ENCODE peak calls at places on chromosomes 16 and 17, in five cellular contexts. One of them, this sample, is unnamed.

GRCh38 chr17:45812102-45812501 is 28.0 kb downstream of the CRHR1 start:
- DNase-seq in BE2C: no peak
- DNase-seq in NCI-H226: no peak
- DNase-seq in stimulated activated CD8-positive, alpha-beta memory T cell treated with anti-CD3 and anti-CD28 coated beads, Interleukin-4, amount 100 ng/mL, for 48 hours: no peak
- DNase-seq in tibial artery: no peak
- DNase-seq in this sample: no peak

GRCh38 chr17:50127661-50128361 is 2.1 kb downstream of the SAMD14 start:
- DNase-seq in stimulated activated CD8-positive, alpha-beta memory T cell treated with anti-CD3 and anti-CD28 coated beads, Interleukin-4, amount 100 ng/mL, for 48 hours: no peak
- DNase-seq in BE2C: no peak
- DNase-seq in NCI-H226: no peak
- DNase-seq in tibial artery: no peak
- DNase-seq in this sample: no peak

GRCh38 chr17:34980681-34981537 is 597 bp downstream of the LIG3 start:
- DNase-seq in tibial artery: peak; percentile 75
- DNase-seq in stimulated activated CD8-positive, alpha-beta memory T cell treated with anti-CD3 and anti-CD28 coated beads, Interleukin-4, amount 100 ng/mL, for 48 hours: peak; percentile 81
- DNase-seq in BE2C: peak; percentile 81
- DNase-seq in NCI-H226: peak; percentile 69
- DNase-seq in this sample: peak; percentile 9

GRCh38 chr16:3983081-3983520 is 102.6 kb upstream of the CREBBP start:
- DNase-seq in BE2C: peak; percentile 83
- DNase-seq in stimulated activated CD8-positive, alpha-beta memory T cell treated with anti-CD3 and anti-CD28 coated beads, Interleukin-4, amount 100 ng/mL, for 48 hours: peak; percentile 57
- DNase-seq in tibial artery: peak; percentile 58
- DNase-seq in NCI-H226: peak; percentile 44
- DNase-seq in this sample: no peak

GRCh38 chr17:21455761-21456160 is 79.6 kb downstream of the KCNJ12 start:
- DNase-seq in tibial artery: no peak
- DNase-seq in stimulated activated CD8-positive, alpha-beta memory T cell treated with anti-CD3 and anti-CD28 coated beads, Interleukin-4, amount 100 ng/mL, for 48 hours: no peak
- DNase-seq in NCI-H226: no peak
- DNase-seq in BE2C: no peak
- DNase-seq in this sample: no peak

GRCh38 chr16:88063201-88063773 is 112.1 kb downstream of the BANP start:
- DNase-seq in BE2C: no peak
- DNase-seq in tibial artery: peak; percentile 56
- DNase-seq in stimulated activated CD8-positive, alpha-beta memory T cell treated with anti-CD3 and anti-CD28 coated beads, Interleukin-4, amount 100 ng/mL, for 48 hours: no peak
- DNase-seq in NCI-H226: no peak
- DNase-seq in this sample: no peak

GRCh38 chr16:54059319-54059718 is 227.3 kb downstream of the IRX3 start:
- DNase-seq in NCI-H226: no peak
- DNase-seq in tibial artery: no peak
- DNase-seq in BE2C: peak; percentile 53
- DNase-seq in stimulated activated CD8-positive, alpha-beta memory T cell treated with anti-CD3 and anti-CD28 coated beads, Interleukin-4, amount 100 ng/mL, for 48 hours: no peak
- DNase-seq in this sample: no peak

GRCh38 chr17:82658331-82658730 is 10.1 kb upstream of the WDR45B start:
- DNase-seq in stimulated activated CD8-positive, alpha-beta memory T cell treated with anti-CD3 and anti-CD28 coated beads, Interleukin-4, amount 100 ng/mL, for 48 hours: no peak
- DNase-seq in NCI-H226: no peak
- DNase-seq in tibial artery: peak; percentile 6
- DNase-seq in BE2C: no peak
- DNase-seq in this sample: no peak

GRCh38 chr16:424623-425081 is 797 bp upstream of the RAB11FIP3 start:
- DNase-seq in stimulated activated CD8-positive, alpha-beta memory T cell treated with anti-CD3 and anti-CD28 coated beads, Interleukin-4, amount 100 ng/mL, for 48 hours: no peak
- DNase-seq in NCI-H226: peak; percentile 39
- DNase-seq in tibial artery: peak; percentile 42
- DNase-seq in BE2C: peak; percentile 35
- DNase-seq in this sample: no peak

GRCh38 chr16:65414284-65414984 is 292.6 kb upstream of the CDH11 start:
- DNase-seq in BE2C: no peak
- DNase-seq in NCI-H226: peak; percentile 94
- DNase-seq in stimulated activated CD8-positive, alpha-beta memory T cell treated with anti-CD3 and anti-CD28 coated beads, Interleukin-4, amount 100 ng/mL, for 48 hours: no peak
- DNase-seq in tibial artery: no peak
- DNase-seq in this sample: no peak

This sample was measured in thoracic aorta.